ENCODE peak calls at places on chromosomes 5 and 9, in four cellular contexts. M is upper lobe of right lung, A is prostate gland, L is adrenal gland. T is an unnamed sample.

GRCh38 chr9:129476821-129477611 is 143.9 kb downstream of the C9orf50 start:
- DNase-seq in M (no peak), A (no peak), L (peak; percentile 59), T (no peak)

GRCh38 chr9:121226186-121226585 is 24.5 kb upstream of the RAB14 start:
- DNase-seq in A (no peak), M (no peak), L (no peak), T (no peak)

GRCh38 chr5:74685979-74686631 is 1.1 kb downstream of the HEXB start:
- DNase-seq in L (no peak), A (no peak), M (no peak), T (no peak)

GRCh38 chr9:99867968-99868367 is 38.5 kb upstream of the STX17 start:
- DNase-seq in L (no peak), A (no peak), M (no peak), T (no peak)

GRCh38 chr9:14221558-14221957 is 92.4 kb downstream of the NFIB start:
- DNase-seq in M (no peak), L (no peak), A (no peak), T (peak; percentile 1)

GRCh38 chr9:77575785-77576184 is 72.3 kb downstream of the GNA14 start:
- DNase-seq in M (no peak), A (no peak), L (no peak), T (no peak)

GRCh38 chr5:16690243-16690839 is 73.5 kb upstream of the RETREG1 start:
- DNase-seq in L (no peak), M (no peak), A (peak; percentile 16), T (no peak)

GRCh38 chr5:154371687-154372086 is 74.1 kb upstream of the SAP30L start:
- DNase-seq in A (no peak), L (no peak), M (no peak), T (peak; percentile 48)

GRCh38 chr9:95511232-95511951 is 5.4 kb downstream of the PTCH1 start:
- DNase-seq in L (peak; percentile 72), A (peak; percentile 65), M (no peak), T (no peak)

GRCh38 chr9:97907051-97907450 is 15.2 kb downstream of the TRMO start:
- DNase-seq in A (no peak), M (peak; percentile 71), L (no peak), T (no peak)

GRCh38 chr9:138043411-138044345 is 166.1 kb downstream of the CACNA1B start:
- DNase-seq in A (no peak), L (no peak), M (peak; percentile 52), T (no peak)

GRCh38 chr5:81233080-81233634 is at the start of gene CKMT2:
- DNase-seq in M (peak; percentile 89), A (peak; percentile 49), L (peak; percentile 93), T (no peak)

GRCh38 chr9:99134893-99135341 is 30.0 kb downstream of the TGFBR1 start:
- DNase-seq in A (no peak), M (no peak), L (no peak), T (peak; percentile 31)

GRCh38 chr5:141778211-141778610 is 96.2 kb upstream of the ARAP3 start:
- DNase-seq in L (peak; percentile 31), A (no peak), M (no peak), T (no peak)

GRCh38 chr9:114746591-114746990 is 59.2 kb downstream of the TNFSF15 start:
- DNase-seq in A (no peak), L (no peak), M (no peak), T (peak; percentile 70)

GRCh38 chr9:132041825-132042224 is 37.8 kb downstream of the MED27 start:
- DNase-seq in M (no peak), A (no peak), L (no peak), T (no peak)

GRCh38 chr5:67166886-67167285 is 29.7 kb downstream of the CD180 start:
- DNase-seq in A (no peak), L (no peak), M (no peak), T (no peak)

GRCh38 chr9:134303601-134304000 is 22.7 kb upstream of the RXRA start:
- DNase-seq in A (no peak), M (peak; percentile 37), L (no peak), T (no peak)

GRCh38 chr5:135244620-135245021 is 154.4 kb downstream of the MACROH2A1 start:
- DNase-seq in L (peak; percentile 2), M (peak; percentile 35), A (no peak), T (no peak)

DNA sequence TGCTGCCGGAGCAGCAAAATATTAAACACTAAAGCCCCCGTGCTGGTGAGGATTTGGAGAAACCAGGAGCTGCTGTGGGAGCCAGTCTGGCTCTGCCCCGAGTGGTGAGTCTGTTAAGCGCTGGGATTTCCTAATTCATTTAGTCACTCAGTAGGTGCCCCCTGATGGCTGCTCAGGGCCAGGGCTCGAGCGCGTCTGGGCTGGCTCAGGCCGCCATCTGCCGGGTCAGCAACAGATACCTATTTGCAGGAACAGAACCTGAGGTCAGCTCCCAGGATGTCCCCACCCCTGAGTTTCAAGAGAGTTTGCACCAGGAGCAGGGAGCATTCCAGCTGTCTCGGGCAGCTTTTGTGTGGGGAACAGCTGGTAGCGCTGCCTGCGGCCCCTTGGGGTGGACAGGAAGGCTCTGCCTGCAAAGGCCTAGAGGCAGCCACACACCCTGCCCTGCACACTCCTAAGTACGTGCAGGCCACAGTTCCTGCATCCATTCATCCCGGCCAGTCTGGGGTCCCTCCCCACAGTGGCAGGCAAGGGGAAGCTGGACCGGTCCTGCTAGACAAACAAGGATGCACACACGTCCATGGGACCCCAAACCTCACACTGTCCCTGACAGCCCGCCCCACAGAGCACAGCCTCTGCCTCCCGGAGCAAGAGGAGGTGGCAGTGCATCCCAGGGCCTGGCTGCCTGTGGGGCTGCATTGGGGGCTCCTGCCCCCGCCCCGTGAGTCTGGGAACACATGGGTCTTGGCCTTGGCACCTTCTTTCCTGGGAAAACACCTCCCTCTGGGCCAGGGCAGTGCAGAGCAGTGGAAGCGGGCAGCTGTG is 83.7 kb downstream of the ADAMTS2 start:
- DNase-seq in M (peak; percentile 57), L (no peak), A (no peak), T (no peak)
- TF ChIP-seq CTCF in M (peak; percentile 23), L (no peak), A (no peak), T (peak; percentile 61)

GRCh38 chr5:180090098-180090768 is 18.7 kb upstream of the RNF130 start:
- DNase-seq in M (peak; percentile 91), L (peak; percentile 72), A (peak; percentile 18), T (no peak)

GRCh38 chr5:180088561-180088960 is 17.0 kb upstream of the RNF130 start:
- DNase-seq in M (no peak), A (no peak), L (no peak), T (no peak)

GRCh38 chr5:180093241-180093640 is 21.7 kb upstream of the RNF130 start:
- DNase-seq in L (no peak), A (no peak), M (no peak), T (no peak)

GRCh38 chr5:180093651-180094382 is 22.3 kb upstream of the RNF130 start:
- DNase-seq in A (no peak), M (no peak), L (no peak), T (no peak)

DNA sequence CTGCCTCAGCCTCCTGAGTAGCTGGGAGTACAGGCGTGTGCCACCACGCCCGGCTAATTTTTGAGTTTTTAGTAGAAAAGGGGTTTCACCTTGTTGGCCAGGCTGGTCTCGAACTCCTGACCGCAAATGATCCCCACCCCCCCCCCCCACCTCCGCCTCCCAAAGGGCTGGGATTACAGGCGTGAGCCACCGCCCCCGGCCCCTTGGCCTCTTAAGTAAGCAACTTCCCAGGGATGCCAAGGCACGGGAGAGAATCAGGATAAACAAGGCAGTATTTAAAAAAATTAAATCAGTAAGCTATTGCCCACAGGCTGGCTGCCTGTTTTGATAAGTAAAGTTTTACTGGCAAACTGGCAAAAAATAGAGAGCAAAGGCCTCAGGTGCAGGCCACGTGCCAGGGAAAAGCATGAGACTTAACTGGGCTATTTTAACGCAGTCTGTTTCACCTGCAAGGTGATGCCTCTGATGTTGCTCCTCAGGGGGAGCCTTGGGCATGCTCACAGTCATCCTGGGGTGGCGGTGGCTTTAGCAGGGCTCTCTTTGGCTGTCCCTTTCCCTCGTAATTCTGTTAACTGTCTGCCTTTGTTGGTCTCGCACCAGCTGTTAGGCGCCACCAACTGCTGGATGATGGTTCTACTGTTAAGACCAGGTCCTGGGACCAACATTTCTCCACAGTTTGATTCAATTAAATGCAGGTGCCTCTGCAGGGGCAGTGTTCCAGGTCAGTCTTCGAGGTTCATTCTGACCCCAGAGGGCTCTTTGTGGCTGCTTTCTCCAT is 19.4 kb upstream of the RNF130 start:
- DNase-seq in L (peak; percentile 40), M (no peak), A (peak; percentile 34), T (no peak)
- H3K4me3 ChIP-seq in L (no peak overlapping the region), M (peak overlapping the region; percentile 58), A (peak overlapping the region; percentile 41), T (peak overlapping the region; percentile 49)

GRCh38 chr9:2050236-2050635 is 35.1 kb downstream of the SMARCA2 start:
- DNase-seq in A (no peak), M (no peak), L (no peak), T (no peak)
- H3K27me3 ChIP-seq in A (no peaks in the 10 kb centered on the region), M (no peaks in the 10 kb centered on the region), L (no peaks in the 10 kb centered on the region), T (no peaks in the 10 kb centered on the region)

GRCh38 chr5:133365326-133365725 is 247.0 kb downstream of the FSTL4 start:
- DNase-seq in L (no peak), M (no peak), A (no peak), T (no peak)
- TF ChIP-seq CTCF in L (no peak), M (peak; percentile 14), A (no peak), T (no peak)

GRCh38 chr5:124744170-124744911 is 2.1 kb downstream of the ZNF608 start:
- DNase-seq in M (peak; percentile 78), A (peak; percentile 53), L (peak; percentile 64), T (no peak)
- H3K4me3 ChIP-seq in M (peak overlapping the region; percentile 70), A (peak overlapping the region; percentile 49), L (peak overlapping the region; percentile 22), T (no peak overlapping the region)

DNA sequence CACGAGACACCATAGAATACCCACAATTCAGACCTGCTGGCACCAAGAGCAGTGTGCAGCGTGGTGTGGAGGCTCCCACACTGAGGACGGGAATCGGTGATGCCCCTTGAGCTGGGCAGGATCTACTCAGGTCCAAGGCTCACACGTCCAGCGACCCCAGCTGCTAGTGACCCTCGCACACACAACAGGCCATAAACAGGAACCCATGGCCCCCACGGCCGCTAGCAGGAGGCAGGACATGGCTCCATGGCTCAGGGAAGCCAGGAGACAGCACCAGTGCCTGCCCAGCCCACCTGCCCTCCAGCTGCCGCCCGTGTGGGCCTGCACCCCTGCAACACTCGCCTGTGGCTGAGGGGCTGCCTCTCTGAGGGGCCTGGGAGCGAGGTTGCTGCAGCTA is 43.4 kb upstream of the SLC9A3 start:
- DNase-seq in M (no peak), L (no peak), A (no peak), T (no peak)
- H3K27me3 ChIP-seq in M (peaks cover 58% of the 10 kb centered on the region), L (peaks cover 4% of the 10 kb centered on the region), A (peaks cover 7% of the 10 kb centered on the region), T (peaks cover 20% of the 10 kb centered on the region)

GRCh38 chr5:176410486-176411180 is 5.7 kb downstream of the CLTB start:
- DNase-seq in A (no peak), L (peak; percentile 46), M (peak; percentile 21), T (no peak)
- TF ChIP-seq CTCF in A (no peak), L (no peak), M (no peak), T (no peak)

T was measured in BJ.